ENCODE peak calls at places on chromosomes 16 and 17, in eight cellular contexts. G is CD8-positive, alpha-beta T cell; P is adrenal gland; C is mucosa of descending colon; D is left ventricle myocardium inferior; N is CD8-positive, alpha-beta memory T cell; O is IMR-90; Q is aorta. S is an unnamed sample.
A peak's percentile ranks its signal among the peaks of the same experiment; 100 is the strongest.

GRCh38 chr17:38729886-38730525 is at the start of gene CISD3:
- DNase-seq in G (peak; percentile 83), P (peak; percentile 80), C (peak; percentile 93), D (peak; percentile 89), N (peak; percentile 85), O (peak; percentile 76), Q (peak; percentile 91), S (peak; percentile 76)

GRCh38 chr17:42832213-42832933 is 824 bp upstream of the PSME3 start:
- DNase-seq in G (no peak), P (no peak), C (no peak), D (no peak), N (no peak), O (no peak), Q (no peak), S (no peak)

GRCh38 chr17:17552351-17553216 is 38.9 kb downstream of the PEMT start:
- DNase-seq in G (no peak), P (no peak), C (no peak), D (peak; percentile 38), N (no peak), O (no peak), Q (peak; percentile 24), S (no peak)

GRCh38 chr17:68172461-68172954 is 75.3 kb upstream of the AMZ2 start:
- DNase-seq in G (peak; percentile 80), P (peak; percentile 85), C (peak; percentile 64), D (peak; percentile 62), N (peak; percentile 61), O (peak; percentile 49), Q (peak; percentile 72), S (peak; percentile 79)

GRCh38 chr17:41613277-41614082 is 913 bp upstream of the KRT16 start:
- DNase-seq in G (no peak), P (no peak), C (no peak), D (no peak), N (no peak), O (no peak), Q (peak; percentile 21), S (no peak)

GRCh38 chr17:14525551-14526455 is 224.9 kb downstream of the HS3ST3B1 start:
- DNase-seq in G (no peak), P (no peak), C (no peak), D (no peak), N (no peak), O (no peak), Q (no peak), S (no peak)

GRCh38 chr17:7136266-7136877 is 21.8 kb upstream of the ASGR2 start:
- DNase-seq in G (peak; percentile 82), P (peak; percentile 86), C (peak; percentile 71), D (peak; percentile 69), N (peak; percentile 65), O (peak; percentile 69), Q (peak; percentile 85), S (peak; percentile 83)

GRCh38 chr16:86334062-86334461 is 176.3 kb upstream of the FOXF1 start:
- DNase-seq in G (no peak), P (no peak), C (no peak), D (no peak), N (no peak), O (no peak), Q (no peak), S (no peak)

GRCh38 chr17:63945851-63946439 is 13.8 kb upstream of the CD79B start:
- DNase-seq in G (peak; percentile 31), P (no peak), C (no peak), D (no peak), N (no peak), O (no peak), Q (no peak), S (no peak)

GRCh38 chr17:49748223-49748622 is 15.7 kb downstream of the FAM117A start:
- DNase-seq in G (peak; percentile 23), P (no peak), C (no peak), D (no peak), N (peak; percentile 46), O (no peak), Q (no peak), S (no peak)

GRCh38 chr17:67364847-67365761 is 1.3 kb downstream of the PSMD12 start:
- DNase-seq in G (no peak), P (no peak), C (no peak), D (no peak), N (no peak), O (no peak), Q (no peak), S (no peak)

GRCh38 chr17:66272699-66273390 is 29.6 kb upstream of the PRKCA start:
- DNase-seq in G (no peak), P (peak; percentile 37), C (no peak), D (no peak), N (no peak), O (peak; percentile 89), Q (no peak), S (no peak)

GRCh38 chr17:58158181-58158580 is 8.6 kb upstream of the OR4D2 start:
- DNase-seq in G (no peak), P (no peak), C (no peak), D (no peak), N (no peak), O (no peak), Q (no peak), S (no peak)

GRCh38 chr16:8822403-8822802 is 24.8 kb downstream of the PMM2 start:
- DNase-seq in G (no peak), P (no peak), C (no peak), D (no peak), N (no peak), O (no peak), Q (no peak), S (no peak)

GRCh38 chr17:8436169-8436932 is 667 bp downstream of the NDEL1 start:
- DNase-seq in G (peak; percentile 63), P (peak; percentile 76), C (peak; percentile 87), D (peak; percentile 62), N (peak; percentile 72), O (peak; percentile 56), Q (peak; percentile 83), S (peak; percentile 54)

GRCh38 chr16:75226550-75227360 is 8.0 kb downstream of the CTRB1 start:
- DNase-seq in G (no peak), P (no peak), C (no peak), D (no peak), N (no peak), O (no peak), Q (no peak), S (no peak)

GRCh38 chr17:63451150-63451549 is 5.0 kb upstream of the CYB561 start:
- DNase-seq in G (no peak), P (no peak), C (no peak), D (no peak), N (no peak), O (no peak), Q (no peak), S (no peak)

DNA sequence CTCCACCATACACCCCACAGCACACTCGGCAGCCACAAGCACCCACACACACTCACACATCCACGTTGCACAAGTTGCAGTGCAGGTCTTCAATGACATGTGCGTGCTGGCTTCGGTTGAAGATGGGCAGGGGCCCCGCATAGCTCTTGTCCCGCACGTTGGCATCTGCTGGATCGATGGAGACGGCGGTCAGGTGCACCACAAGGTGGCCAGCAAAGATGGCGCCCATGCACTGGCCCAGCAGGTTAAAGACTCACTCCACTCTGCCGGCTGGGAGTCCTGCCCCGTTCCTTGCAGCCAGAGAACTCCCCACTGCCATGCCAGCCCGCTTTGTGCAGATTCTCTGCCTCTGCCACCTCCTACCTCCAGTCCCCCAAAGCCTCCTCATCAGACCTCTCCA is 7.6 kb upstream of the TPPP3 start:
- DNase-seq in G (no peak), P (no peak), C (no peak), D (no peak), N (no peak), O (no peak), Q (no peak), S (no peak)
- H3K36me3 ChIP-seq in G (no peaks in the 10 kb centered on the region), P (no peaks in the 10 kb centered on the region), C (no peaks in the 10 kb centered on the region), D (no peaks in the 10 kb centered on the region), N (no peaks in the 10 kb centered on the region), O (no peaks in the 10 kb centered on the region), Q (no peaks in the 10 kb centered on the region), S (no peaks in the 10 kb centered on the region)

DNA sequence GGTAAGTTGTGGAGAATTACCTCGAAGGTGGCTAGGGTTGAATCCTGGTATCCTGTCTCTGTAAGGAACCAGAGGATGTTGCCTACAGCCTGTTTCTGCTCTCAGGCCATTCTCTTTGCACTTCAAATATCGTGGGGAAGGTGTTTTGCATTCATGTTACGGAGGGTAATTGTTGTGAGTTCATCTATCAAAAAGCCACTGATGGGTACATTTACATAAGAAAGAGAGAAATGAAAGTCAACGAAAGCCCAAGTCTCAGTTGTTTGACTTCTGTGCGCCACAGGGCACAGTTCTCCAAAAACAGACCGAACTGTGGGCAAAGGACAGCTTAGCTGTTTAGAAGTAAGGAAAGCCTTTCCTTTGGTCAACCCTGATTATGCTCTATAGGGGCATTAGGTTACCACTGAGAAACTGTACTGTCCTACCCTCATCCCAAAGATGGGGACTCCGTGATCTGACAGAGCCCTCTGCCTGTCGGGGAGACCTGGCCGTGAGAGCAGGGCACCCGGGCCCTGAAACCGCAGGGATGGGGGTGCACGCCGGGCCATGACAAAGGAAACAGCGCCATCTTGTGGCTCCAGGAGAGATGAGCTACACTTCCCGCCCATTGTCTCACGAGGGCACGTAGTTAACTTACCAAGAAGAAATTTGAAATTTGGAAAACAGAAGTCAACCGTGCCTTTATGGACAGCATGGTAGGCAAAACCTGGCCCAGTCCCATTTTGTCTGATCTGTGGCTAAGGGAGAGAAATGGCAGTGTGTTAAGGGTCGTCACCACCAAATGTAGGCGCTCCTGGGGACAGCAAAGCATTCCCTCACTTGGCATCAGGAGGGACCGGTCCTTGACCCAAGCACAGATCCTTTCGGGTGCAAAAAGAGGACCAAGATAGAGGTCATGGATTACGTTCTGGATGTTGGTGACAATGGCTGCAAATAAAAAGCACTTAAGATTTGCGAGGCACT is 74.5 kb upstream of the DYNLRB2 start:
- DNase-seq in G (peak; percentile 42), P (peak; percentile 75), C (peak; percentile 57), D (peak; percentile 38), N (peak; percentile 7), O (peak; percentile 24), Q (peak; percentile 59), S (peak; percentile 44)
- H3K4me3 ChIP-seq in G (no peak overlapping the region), P (no peak overlapping the region), C (no peak overlapping the region), D (no peak overlapping the region), N (no peak overlapping the region), O (no peak overlapping the region), Q (no peak overlapping the region), S (no peak overlapping the region)

GRCh38 chr17:60073621-60074020 is 5.1 kb downstream of the HEATR6 start:
- DNase-seq in G (no peak), P (no peak), C (no peak), D (no peak), N (no peak), O (no peak), Q (no peak), S (no peak)
- H3K36me3 ChIP-seq in G (peaks cover 20% of the 10 kb centered on the region), P (no peaks in the 10 kb centered on the region), C (no peaks in the 10 kb centered on the region), D (peaks cover 75% of the 10 kb centered on the region), N (peaks cover 32% of the 10 kb centered on the region), O (peaks cover 34% of the 10 kb centered on the region), Q (peaks cover 14% of the 10 kb centered on the region), S (peaks cover 73% of the 10 kb centered on the region)

DNA sequence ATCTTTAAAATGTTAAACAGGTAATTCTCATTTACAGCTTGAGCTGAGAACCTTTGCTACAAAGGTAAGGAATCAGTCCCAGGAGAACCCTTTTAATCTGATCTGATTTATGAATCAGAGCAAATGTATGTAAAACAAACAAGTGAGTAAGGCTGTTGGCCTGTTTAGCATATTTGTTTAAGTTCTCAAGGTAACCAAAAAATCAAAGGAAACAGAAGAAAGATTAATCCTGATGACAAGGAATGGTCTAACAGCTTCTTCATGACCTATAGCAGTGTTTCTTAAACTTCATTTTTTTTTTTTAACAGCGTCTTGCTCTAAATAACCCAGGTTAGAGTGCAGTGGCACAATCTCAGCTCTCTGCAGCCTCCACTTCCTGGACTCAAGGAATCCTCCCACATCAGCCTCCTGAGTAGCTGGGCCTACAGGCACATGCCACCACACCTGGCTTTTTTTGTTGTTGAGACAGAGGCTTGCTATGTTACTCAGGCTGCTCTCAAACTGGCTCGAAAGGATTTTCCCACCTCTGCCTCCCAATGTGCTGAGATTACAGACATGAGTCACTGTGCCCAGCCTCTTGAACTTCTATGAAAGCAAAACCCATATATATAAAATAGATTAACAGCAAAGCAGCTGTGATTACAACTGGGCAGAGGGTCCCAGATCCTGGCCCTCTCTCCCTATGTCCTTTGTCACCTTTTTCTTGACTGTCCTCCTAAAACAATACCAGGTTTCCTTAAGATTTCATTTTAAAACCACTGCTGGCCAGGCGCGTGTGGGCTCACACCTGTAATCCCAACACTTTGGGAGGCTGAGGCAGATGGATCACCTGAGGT is 5.1 kb upstream of the JPT1 start:
- DNase-seq in G (no peak), P (peak; percentile 46), C (no peak), D (no peak), N (no peak), O (peak; percentile 78), Q (no peak), S (no peak)
- H3K4me3 ChIP-seq in G (no peak overlapping the region), P (no peak overlapping the region), C (no peak overlapping the region), D (no peak overlapping the region), N (no peak overlapping the region), O (no peak overlapping the region), Q (no peak overlapping the region), S (no peak overlapping the region)

S was measured in tibial artery.